ENCODE peak calls at places on chromosome 1, in seven cellular contexts. W, I, J, R, Q, B and Z are unnamed samples.

GRCh38 chr1:2148691-2149090 is 45.9 kb downstream of the FAAP20 start:
- DNase-seq in R (no peak), B (no peak), I (no peak), Q (no peak), J (no peak), W (no peak), Z (no peak)

GRCh38 chr1:38640371-38640770 is 219.2 kb downstream of the RRAGC start:
- DNase-seq in Q (no peak), R (no peak), W (no peak), B (no peak), I (no peak), J (no peak), Z (no peak)

GRCh38 chr1:161300478-161300877 is 9.3 kb downstream of the MPZ start:
- DNase-seq in W (no peak), B (no peak), J (no peak), Q (no peak), R (no peak), I (no peak), Z (no peak)

GRCh38 chr1:201361652-201362504 is 15.6 kb downstream of the TNNT2 start:
- DNase-seq in R (peak; percentile 28), J (no peak), I (peak; percentile 68), Q (peak; percentile 37), B (peak; percentile 20), W (peak; percentile 55), Z (peak; percentile 21)

GRCh38 chr1:162235261-162235780 is 141.3 kb downstream of the SPATA46 start:
- DNase-seq in I (no peak), R (peak; percentile 75), B (peak; percentile 82), W (peak; percentile 3), Q (peak; percentile 98), J (no peak), Z (peak; percentile 66)

GRCh38 chr1:117675907-117676430 is 70.1 kb downstream of the TENT5C start:
- DNase-seq in R (no peak), B (no peak), W (no peak), J (no peak), Q (no peak), I (no peak), Z (no peak)

GRCh38 chr1:236605030-236605806 is 902 bp upstream of the HEATR1 start:
- DNase-seq in R (no peak), I (peak; percentile 17), W (no peak), B (no peak), J (no peak), Q (no peak), Z (no peak)

GRCh38 chr1:93079685-93080141 is 630 bp downstream of the MTF2 start:
- DNase-seq in R (peak; percentile 13), Q (no peak), I (peak; percentile 23), J (peak; percentile 29), B (peak; percentile 19), W (no peak), Z (no peak)

GRCh38 chr1:174152424-174152823 is 6.9 kb upstream of the RABGAP1L start:
- DNase-seq in I (no peak), W (no peak), J (no peak), Q (no peak), R (no peak), B (no peak), Z (no peak)

GRCh38 chr1:30476476-30476875 is 246.9 kb downstream of the MATN1 start:
- DNase-seq in W (no peak), Q (no peak), B (no peak), J (no peak), I (no peak), R (no peak), Z (no peak)

GRCh38 chr1:29471487-29472313 is 235.4 kb downstream of the PTPRU start:
- DNase-seq in R (no peak), J (no peak), Q (peak; percentile 1), W (no peak), B (no peak), I (no peak), Z (no peak)

GRCh38 chr1:207134550-207134949 is 30.5 kb downstream of the C4BPA start:
- DNase-seq in J (no peak), Q (no peak), I (no peak), W (no peak), B (no peak), R (no peak), Z (no peak)

GRCh38 chr1:78286686-78287085 is 204.1 kb upstream of the PTGFR start:
- DNase-seq in I (no peak), W (peak; percentile 80), J (no peak), R (peak; percentile 87), B (peak; percentile 65), Q (peak; percentile 82), Z (peak; percentile 45)

GRCh38 chr1:181645171-181645570 is 161.9 kb downstream of the CACNA1E start:
- DNase-seq in I (no peak), B (no peak), W (no peak), J (no peak), R (no peak), Q (no peak), Z (no peak)

GRCh38 chr1:25806418-25806817 is 6.4 kb downstream of the SELENON start:
- DNase-seq in I (no peak), W (peak; percentile 76), R (no peak), Q (peak; percentile 88), B (peak; percentile 76), J (no peak), Z (peak; percentile 43)

GRCh38 chr1:85894651-85895050 is 186.4 kb upstream of the ZNHIT6 start:
- DNase-seq in J (no peak), R (peak; percentile 52), B (peak; percentile 32), Q (peak; percentile 44), W (peak; percentile 66), I (peak; percentile 54), Z (peak; percentile 62)

GRCh38 chr1:2135425-2135824 is 59.1 kb downstream of the FAAP20 start:
- DNase-seq in R (peak; percentile 85), W (peak; percentile 91), J (peak; percentile 80), Q (peak; percentile 42), I (peak; percentile 91), B (peak; percentile 81), Z (peak; percentile 86)

GRCh38 chr1:160365325-160365724 is 1.5 kb upstream of the NHLH1 start:
- DNase-seq in B (no peak), I (no peak), W (no peak), Q (no peak), R (no peak), J (no peak), Z (no peak)

GRCh38 chr1:92843429-92844352 is 11.9 kb downstream of the RPL5 start:
- DNase-seq in J (no peak), B (no peak), R (no peak), I (no peak), Q (no peak), W (no peak), Z (no peak)

GRCh38 chr1:227805606-227806197 is 9.8 kb upstream of the PRSS38 start:
- DNase-seq in W (peak; percentile 67), Q (peak; percentile 100), R (peak; percentile 68), J (no peak), B (peak; percentile 99), I (no peak), Z (peak; percentile 97)

DNA sequence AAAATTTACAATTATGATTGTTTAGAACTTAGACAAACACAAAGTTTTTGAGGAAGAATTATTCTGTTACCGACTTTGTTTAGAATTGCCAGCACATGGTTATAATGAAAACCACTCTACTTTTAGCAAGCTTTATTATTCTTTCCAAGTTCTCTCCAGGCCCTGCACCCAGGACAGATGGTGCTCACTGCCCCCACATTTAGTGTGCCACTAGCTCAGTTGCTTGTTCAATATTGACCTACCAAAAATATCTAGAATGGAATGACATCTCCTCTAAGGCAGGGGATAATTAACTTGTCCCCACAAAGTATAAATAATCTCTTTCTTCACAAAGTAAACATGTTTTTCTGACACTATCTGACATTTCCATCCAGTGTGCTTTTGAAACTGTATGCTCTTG is 467.0 kb downstream of the TTLL7 start:
- DNase-seq in Q (no peak), R (no peak), I (no peak), J (no peak), B (no peak), W (no peak), Z (no peak)
- TF ChIP-seq CTCF in Q (no peak), R (no peak), I (no peak), J (no peak), B (no peak), W (no peak), Z (no peak)

GRCh38 chr1:204683284-204684205 is 2.0 kb downstream of the LRRN2 start:
- DNase-seq in B (no peak), I (no peak), Q (no peak), W (no peak), R (no peak), J (no peak), Z (no peak)
- H3K4me3 ChIP-seq in B (no peak overlapping the region), I (no peak overlapping the region), Q (no peak overlapping the region), W (no peak overlapping the region), R (no peak overlapping the region), J (no peak overlapping the region), Z (no peak overlapping the region)

GRCh38 chr1:31938184-31938975 is at the start of gene PTP4A2:
- DNase-seq in B (peak; percentile 88), Q (peak; percentile 93), W (peak; percentile 98), J (peak; percentile 95), I (peak; percentile 97), R (peak; percentile 96), Z (peak; percentile 94)

GRCh38 chr1:31936278-31936965 is 1.7 kb downstream of the PTP4A2 start:
- DNase-seq in Q (peak; percentile 32), I (no peak), J (no peak), B (peak; percentile 11), W (no peak), R (peak; percentile 38), Z (no peak)

GRCh38 chr1:31936966-31937299 is 1.2 kb downstream of the PTP4A2 start:
- DNase-seq in I (no peak), W (no peak), J (no peak), Q (no peak), R (no peak), B (no peak), Z (no peak)

GRCh38 chr1:31937300-31938183 is 626 bp downstream of the PTP4A2 start:
- DNase-seq in R (peak; percentile 79), W (peak; percentile 85), J (peak; percentile 79), Q (peak; percentile 42), I (peak; percentile 79), B (peak; percentile 63), Z (peak; percentile 69)

GRCh38 chr1:31939484-31940329 is 1.5 kb upstream of the PTP4A2 start:
- DNase-seq in I (peak; percentile 68), B (peak; percentile 91), W (peak; percentile 86), J (no peak), Q (peak; percentile 92), R (peak; percentile 95), Z (peak; percentile 92)
- TF ChIP-seq CTCF in I (peak; percentile 60), B (peak; percentile 52), W (peak; percentile 55), J (no peak), Q (peak; percentile 66), R (peak; percentile 66), Z (peak; percentile 66)

DNA sequence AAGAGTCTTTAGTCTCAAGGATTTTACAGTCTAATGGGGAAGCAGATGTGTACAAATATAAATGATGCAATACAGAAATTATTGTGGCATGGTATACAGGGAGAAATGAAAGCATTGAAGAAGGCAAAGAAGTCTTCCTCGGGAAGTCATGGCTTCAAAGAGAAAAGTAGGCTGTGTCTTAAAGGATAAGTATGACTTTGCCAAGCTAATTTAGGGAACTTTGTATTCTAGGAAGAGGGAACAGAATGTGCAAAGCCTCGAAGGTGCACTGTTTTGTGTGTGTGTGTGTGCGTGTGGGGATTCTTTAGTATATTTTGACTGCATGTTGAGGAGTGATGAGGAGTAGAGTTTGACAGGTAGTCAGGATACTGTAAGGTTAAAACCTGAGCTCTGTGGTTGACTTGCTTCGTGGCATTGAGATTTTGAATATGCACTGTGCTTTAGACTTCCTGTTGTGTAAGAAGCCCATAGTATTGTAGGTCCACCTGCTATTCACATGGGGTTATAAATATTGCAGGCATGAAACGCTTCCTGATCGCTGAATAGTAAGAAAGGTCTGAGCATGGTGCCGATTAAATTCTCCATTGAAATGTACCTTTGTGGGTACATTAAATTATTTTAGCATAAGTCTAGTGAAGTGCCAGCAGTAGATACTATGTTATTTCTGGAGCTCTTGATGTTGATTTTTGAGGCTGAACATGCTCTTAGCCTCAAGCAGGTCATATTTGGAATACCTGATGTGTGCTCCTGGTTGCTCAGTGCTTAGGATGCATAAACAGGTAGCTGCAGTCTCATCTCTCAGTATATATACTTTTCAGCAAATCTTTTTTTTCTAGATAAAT is 8.0 kb downstream of the SMAP2 start:
- DNase-seq in I (no peak), J (no peak), Q (no peak), R (no peak), B (no peak), W (no peak), Z (no peak)
- H3K4me3 ChIP-seq in I (no peak overlapping the region), J (no peak overlapping the region), Q (no peak overlapping the region), R (no peak overlapping the region), B (no peak overlapping the region), W (no peak overlapping the region), Z (no peak overlapping the region)